ENCODE peak calls at places on chromosomes 1 and 21, in five cellular contexts. One of them, this sample, is unnamed.

GRCh38 chr1:168709407-168709891 is 19.6 kb downstream of the DPT start:
- DNase-seq in tibial artery: no peak
- DNase-seq in esophagus squamous epithelium: no peak
- DNase-seq in fibroblast of lung: peak; percentile 50
- DNase-seq in GM12878: no peak
- DNase-seq in this sample: peak; percentile 17

GRCh38 chr1:231278100-231278790 is 37.2 kb downstream of the GNPAT start:
- DNase-seq in fibroblast of lung: no peak
- DNase-seq in tibial artery: no peak
- DNase-seq in esophagus squamous epithelium: no peak
- DNase-seq in GM12878: no peak
- DNase-seq in this sample: no peak

GRCh38 chr1:92483442-92484170 is 3.1 kb downstream of the GFI1 start:
- DNase-seq in GM12878: no peak
- DNase-seq in esophagus squamous epithelium: no peak
- DNase-seq in fibroblast of lung: no peak
- DNase-seq in tibial artery: no peak
- DNase-seq in this sample: no peak

GRCh38 chr21:15301014-15301413 is 236.2 kb upstream of the NRIP1 start:
- DNase-seq in GM12878: no peak
- DNase-seq in fibroblast of lung: no peak
- DNase-seq in esophagus squamous epithelium: no peak
- DNase-seq in tibial artery: no peak
- DNase-seq in this sample: no peak

GRCh38 chr21:17343055-17343454 is 169.8 kb upstream of the CXADR start:
- DNase-seq in tibial artery: no peak
- DNase-seq in GM12878: no peak
- DNase-seq in esophagus squamous epithelium: no peak
- DNase-seq in fibroblast of lung: peak; percentile 26
- DNase-seq in this sample: no peak

GRCh38 chr1:242245255-242245654 is 246.4 kb upstream of the MAP1LC3C start:
- DNase-seq in GM12878: no peak
- DNase-seq in tibial artery: no peak
- DNase-seq in fibroblast of lung: no peak
- DNase-seq in esophagus squamous epithelium: no peak
- DNase-seq in this sample: no peak

GRCh38 chr21:44601596-44602473 is 1.4 kb downstream of the KRTAP10-7 start:
- DNase-seq in esophagus squamous epithelium: no peak
- DNase-seq in tibial artery: no peak
- DNase-seq in fibroblast of lung: no peak
- DNase-seq in GM12878: no peak
- DNase-seq in this sample: no peak

GRCh38 chr1:163231385-163231784 is 28.7 kb upstream of the RGS5 start:
- DNase-seq in GM12878: no peak
- DNase-seq in esophagus squamous epithelium: no peak
- DNase-seq in fibroblast of lung: peak; percentile 58
- DNase-seq in tibial artery: no peak
- DNase-seq in this sample: peak; percentile 14

GRCh38 chr1:228158690-228159665 is 6.6 kb upstream of the IBA57 start:
- DNase-seq in esophagus squamous epithelium: no peak
- DNase-seq in fibroblast of lung: no peak
- DNase-seq in GM12878: no peak
- DNase-seq in tibial artery: no peak
- DNase-seq in this sample: no peak

GRCh38 chr1:31041529-31041928 is 24.0 kb downstream of the PUM1 start:
- DNase-seq in esophagus squamous epithelium: no peak
- DNase-seq in fibroblast of lung: no peak
- DNase-seq in tibial artery: no peak
- DNase-seq in GM12878: no peak
- DNase-seq in this sample: no peak

GRCh38 chr1:6171546-6172124 is 8.5 kb downstream of the CHD5 start:
- DNase-seq in fibroblast of lung: no peak
- DNase-seq in tibial artery: no peak
- DNase-seq in GM12878: no peak
- DNase-seq in esophagus squamous epithelium: no peak
- DNase-seq in this sample: no peak

GRCh38 chr1:55047611-55048010 is 8.3 kb downstream of the PCSK9 start:
- DNase-seq in tibial artery: no peak
- DNase-seq in fibroblast of lung: no peak
- DNase-seq in GM12878: no peak
- DNase-seq in esophagus squamous epithelium: no peak
- DNase-seq in this sample: no peak

GRCh38 chr1:7948950-7949349 is 8.3 kb upstream of the TNFRSF9 start:
- DNase-seq in GM12878: no peak
- DNase-seq in fibroblast of lung: peak; percentile 23
- DNase-seq in tibial artery: no peak
- DNase-seq in esophagus squamous epithelium: no peak
- DNase-seq in this sample: peak; percentile 46

GRCh38 chr1:221093903-221094865 is 214.9 kb downstream of the HLX start:
- DNase-seq in tibial artery: no peak
- DNase-seq in GM12878: no peak
- DNase-seq in fibroblast of lung: no peak
- DNase-seq in esophagus squamous epithelium: no peak
- DNase-seq in this sample: no peak

GRCh38 chr1:81254560-81254959 is 546.2 kb upstream of the ADGRL2 start:
- DNase-seq in tibial artery: no peak
- DNase-seq in fibroblast of lung: no peak
- DNase-seq in GM12878: no peak
- DNase-seq in esophagus squamous epithelium: no peak
- DNase-seq in this sample: no peak
- TF ChIP-seq CTCF in tibial artery: no peak
- TF ChIP-seq CTCF in fibroblast of lung: no peak
- TF ChIP-seq CTCF in GM12878: no peak
- TF ChIP-seq CTCF in esophagus squamous epithelium: no peak
- TF ChIP-seq CTCF in this sample: no peak

DNA sequence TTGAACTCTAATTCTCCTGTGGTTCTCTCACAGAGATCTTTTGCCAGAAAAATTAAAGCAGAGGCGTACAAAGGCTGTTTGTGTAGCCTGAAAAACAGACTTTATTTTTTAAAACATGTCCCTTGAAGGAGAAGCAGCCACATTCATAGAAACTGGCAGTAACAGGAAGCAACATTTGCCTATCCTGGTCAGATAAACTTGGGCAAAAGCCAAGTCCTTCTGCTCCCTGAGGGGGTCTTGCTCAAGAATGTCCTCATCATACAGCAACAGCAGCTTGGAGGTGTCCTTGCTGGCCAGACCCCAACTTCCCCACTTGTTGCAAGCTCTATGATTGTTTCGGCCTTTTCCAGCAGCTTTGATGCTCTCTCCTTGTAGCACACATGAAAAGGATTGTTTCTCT is 36.3 kb downstream of the MSTO1 start:
- DNase-seq in esophagus squamous epithelium: no peak
- DNase-seq in fibroblast of lung: peak; percentile 37
- DNase-seq in tibial artery: peak; percentile 56
- DNase-seq in GM12878: no peak
- DNase-seq in this sample: no peak
- H3K4me3 ChIP-seq in esophagus squamous epithelium: no peak overlapping the region
- H3K4me3 ChIP-seq in fibroblast of lung: no peak overlapping the region
- H3K4me3 ChIP-seq in tibial artery: no peak overlapping the region
- H3K4me3 ChIP-seq in GM12878: no peak overlapping the region
- H3K4me3 ChIP-seq in this sample: no peak overlapping the region

GRCh38 chr1:207256869-207257268 is 64.6 kb upstream of the CD55 start:
- DNase-seq in tibial artery: no peak
- DNase-seq in esophagus squamous epithelium: no peak
- DNase-seq in GM12878: no peak
- DNase-seq in fibroblast of lung: no peak
- DNase-seq in this sample: no peak

GRCh38 chr1:207264663-207265270 is 56.7 kb upstream of the CD55 start:
- DNase-seq in fibroblast of lung: no peak
- DNase-seq in esophagus squamous epithelium: no peak
- DNase-seq in GM12878: no peak
- DNase-seq in tibial artery: no peak
- DNase-seq in this sample: no peak

GRCh38 chr1:207261971-207262370 is 59.5 kb upstream of the CD55 start:
- DNase-seq in tibial artery: no peak
- DNase-seq in esophagus squamous epithelium: no peak
- DNase-seq in fibroblast of lung: no peak
- DNase-seq in GM12878: no peak
- DNase-seq in this sample: no peak

DNA sequence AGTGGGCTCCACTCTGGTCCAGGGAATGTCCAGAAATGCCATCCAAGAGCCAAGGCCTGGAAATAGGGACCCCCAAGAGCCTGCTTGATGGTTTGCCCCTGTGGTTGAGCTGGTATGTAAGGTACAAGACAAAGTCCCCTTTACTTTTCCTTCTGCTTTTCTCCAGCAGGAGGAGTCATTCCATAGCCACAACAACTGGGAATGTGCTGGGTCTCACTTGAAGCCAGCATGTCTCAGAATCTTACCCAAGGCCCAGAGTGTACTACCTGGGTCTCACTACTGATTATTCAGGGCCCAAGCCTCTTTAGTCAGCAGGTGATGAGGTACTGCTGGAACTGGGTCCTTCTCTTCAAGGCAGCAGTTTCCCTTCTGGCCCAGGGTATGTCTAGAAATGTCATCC is 62.1 kb upstream of the CD55 start:
- DNase-seq in esophagus squamous epithelium: no peak
- DNase-seq in GM12878: no peak
- DNase-seq in fibroblast of lung: peak; percentile 10
- DNase-seq in tibial artery: no peak
- DNase-seq in this sample: no peak
- TF ChIP-seq CTCF in esophagus squamous epithelium: peak; percentile 43
- TF ChIP-seq CTCF in GM12878: peak; percentile 6
- TF ChIP-seq CTCF in fibroblast of lung: peak; percentile 52
- TF ChIP-seq CTCF in tibial artery: peak; percentile 7
- TF ChIP-seq CTCF in this sample: peak; percentile 45

DNA sequence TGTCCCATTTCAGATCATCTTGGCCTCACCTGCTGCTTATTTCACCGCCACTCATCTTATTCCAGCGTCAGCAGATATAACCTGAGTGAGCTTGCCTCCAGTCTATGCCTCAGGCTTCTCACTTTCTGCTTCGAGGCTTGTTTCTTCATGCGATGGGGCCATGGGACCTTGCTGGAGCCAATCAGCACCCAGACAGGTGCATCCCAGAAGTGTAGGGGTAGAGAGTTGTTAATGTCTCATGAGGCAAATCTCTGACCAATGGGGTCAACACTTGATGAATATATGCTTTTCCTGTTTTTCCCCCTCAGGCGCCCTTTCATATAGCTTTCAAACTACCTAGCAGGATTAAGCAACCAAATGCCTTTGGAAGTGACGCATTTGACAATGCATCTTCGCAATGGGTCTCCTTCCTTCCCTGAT is 935 bp upstream of the YIPF1 start:
- DNase-seq in fibroblast of lung: no peak
- DNase-seq in esophagus squamous epithelium: no peak
- DNase-seq in GM12878: no peak
- DNase-seq in tibial artery: no peak
- DNase-seq in this sample: no peak
- H3K4me3 ChIP-seq in fibroblast of lung: peak overlapping the region; percentile 90
- H3K4me3 ChIP-seq in esophagus squamous epithelium: peak overlapping the region; percentile 82
- H3K4me3 ChIP-seq in GM12878: peak overlapping the region; percentile 80
- H3K4me3 ChIP-seq in tibial artery: peak overlapping the region; percentile 94
- H3K4me3 ChIP-seq in this sample: peak overlapping the region; percentile 99

DNA sequence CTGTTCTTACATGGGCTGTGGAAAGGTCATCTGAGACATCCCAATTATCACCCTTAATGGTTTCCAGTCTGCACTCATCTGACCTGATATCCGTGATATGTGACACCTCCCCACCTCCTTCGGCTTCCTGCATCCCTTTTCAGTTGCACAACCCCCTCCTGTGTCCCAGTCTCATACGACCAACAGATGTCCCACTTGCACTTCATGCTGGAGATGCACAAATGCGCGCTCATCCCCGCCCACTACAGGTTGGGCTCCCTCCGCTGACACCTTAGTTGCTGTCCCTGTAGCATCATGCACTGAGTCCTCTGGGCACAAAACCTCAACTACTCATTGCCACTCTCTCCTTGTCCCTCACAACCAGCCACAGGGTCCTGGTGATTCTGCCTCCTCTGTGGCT is 94.4 kb downstream of the MIS18A start:
- DNase-seq in GM12878: no peak
- DNase-seq in esophagus squamous epithelium: no peak
- DNase-seq in fibroblast of lung: no peak
- DNase-seq in tibial artery: no peak
- DNase-seq in this sample: no peak
- TF ChIP-seq CTCF in GM12878: no peak
- TF ChIP-seq CTCF in esophagus squamous epithelium: no peak
- TF ChIP-seq CTCF in fibroblast of lung: no peak
- TF ChIP-seq CTCF in tibial artery: no peak
- TF ChIP-seq CTCF in this sample: no peak

GRCh38 chr1:63902844-63903589 is 129.2 kb downstream of the ROR1 start:
- DNase-seq in esophagus squamous epithelium: no peak
- DNase-seq in fibroblast of lung: peak; percentile 44
- DNase-seq in tibial artery: no peak
- DNase-seq in GM12878: no peak
- DNase-seq in this sample: no peak
- H3K4me3 ChIP-seq in esophagus squamous epithelium: no peak overlapping the region
- H3K4me3 ChIP-seq in fibroblast of lung: no peak overlapping the region
- H3K4me3 ChIP-seq in tibial artery: no peak overlapping the region
- H3K4me3 ChIP-seq in GM12878: no peak overlapping the region
- H3K4me3 ChIP-seq in this sample: no peak overlapping the region

DNA sequence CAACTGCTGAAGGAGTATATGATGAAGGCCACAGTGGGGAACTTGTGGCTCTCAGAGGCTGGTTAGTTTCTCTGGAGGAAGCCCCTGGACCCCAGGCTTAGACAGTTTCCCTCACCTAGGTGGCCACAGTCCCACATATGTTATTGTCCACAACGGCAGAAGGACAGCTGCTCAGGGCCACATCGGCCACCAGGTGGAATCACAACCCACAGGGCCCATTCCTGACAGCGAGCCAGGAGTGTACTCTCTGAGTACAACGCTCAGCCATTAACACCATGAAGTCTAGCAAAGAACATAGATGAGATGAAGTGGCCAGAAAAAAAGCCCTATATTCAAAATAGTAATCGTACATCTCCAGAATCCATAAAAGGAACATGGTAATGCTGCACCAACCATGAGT is 383.1 kb downstream of the HHAT start:
- DNase-seq in GM12878: no peak
- DNase-seq in fibroblast of lung: no peak
- DNase-seq in tibial artery: no peak
- DNase-seq in esophagus squamous epithelium: no peak
- DNase-seq in this sample: no peak
- TF ChIP-seq CTCF in GM12878: no peak
- TF ChIP-seq CTCF in fibroblast of lung: no peak
- TF ChIP-seq CTCF in tibial artery: no peak
- TF ChIP-seq CTCF in esophagus squamous epithelium: no peak
- TF ChIP-seq CTCF in this sample: no peak

This sample was measured in AG04449.